ENCODE peak calls at places on chromosomes 3 and 15, in eight cellular contexts. One of them, this sample, is unnamed.
A peak's percentile ranks its signal among the peaks of the same experiment; 100 is the strongest.

GRCh38 chr3:172087198-172087597 is 47.8 kb downstream of the FNDC3B start:
- DNase-seq in heart left ventricle: no peak
- DNase-seq in body of pancreas: no peak
- DNase-seq in suprapubic skin: no peak
- DNase-seq in sigmoid colon: no peak
- DNase-seq in testis: no peak
- DNase-seq in breast epithelium: no peak
- DNase-seq in tibial nerve: no peak
- DNase-seq in this sample: no peak

GRCh38 chr15:101135532-101136166 is 116.2 kb downstream of the CHSY1 start:
- DNase-seq in heart left ventricle: no peak
- DNase-seq in tibial nerve: no peak
- DNase-seq in breast epithelium: no peak
- DNase-seq in body of pancreas: no peak
- DNase-seq in sigmoid colon: no peak
- DNase-seq in suprapubic skin: no peak
- DNase-seq in testis: no peak
- DNase-seq in this sample: no peak

GRCh38 chr3:183819831-183820230 is 5.5 kb downstream of the MAP6D1 start:
- DNase-seq in heart left ventricle: no peak
- DNase-seq in testis: no peak
- DNase-seq in suprapubic skin: no peak
- DNase-seq in tibial nerve: no peak
- DNase-seq in breast epithelium: no peak
- DNase-seq in body of pancreas: no peak
- DNase-seq in sigmoid colon: no peak
- DNase-seq in this sample: no peak

GRCh38 chr15:25238126-25238525 is 200.7 kb downstream of the UBE3A start:
- DNase-seq in testis: no peak
- DNase-seq in body of pancreas: no peak
- DNase-seq in tibial nerve: no peak
- DNase-seq in sigmoid colon: peak; percentile 57
- DNase-seq in breast epithelium: no peak
- DNase-seq in suprapubic skin: no peak
- DNase-seq in heart left ventricle: peak; percentile 13
- DNase-seq in this sample: no peak

GRCh38 chr3:53809764-53810400 is 36.3 kb downstream of the CHDH start:
- DNase-seq in testis: peak; percentile 5
- DNase-seq in breast epithelium: no peak
- DNase-seq in heart left ventricle: no peak
- DNase-seq in body of pancreas: no peak
- DNase-seq in tibial nerve: no peak
- DNase-seq in suprapubic skin: no peak
- DNase-seq in sigmoid colon: no peak
- DNase-seq in this sample: no peak

GRCh38 chr15:59814409-59814808 is 125.3 kb upstream of the BNIP2 start:
- DNase-seq in tibial nerve: no peak
- DNase-seq in heart left ventricle: no peak
- DNase-seq in sigmoid colon: no peak
- DNase-seq in suprapubic skin: no peak
- DNase-seq in testis: no peak
- DNase-seq in body of pancreas: no peak
- DNase-seq in breast epithelium: no peak
- DNase-seq in this sample: no peak

GRCh38 chr3:99504258-99504657 is 134.1 kb upstream of the COL8A1 start:
- DNase-seq in tibial nerve: no peak
- DNase-seq in testis: no peak
- DNase-seq in suprapubic skin: no peak
- DNase-seq in sigmoid colon: no peak
- DNase-seq in body of pancreas: no peak
- DNase-seq in breast epithelium: no peak
- DNase-seq in heart left ventricle: no peak
- DNase-seq in this sample: no peak

GRCh38 chr3:126927846-126928245 is 55.1 kb upstream of the PLXNA1 start:
- DNase-seq in tibial nerve: no peak
- DNase-seq in heart left ventricle: no peak
- DNase-seq in suprapubic skin: no peak
- DNase-seq in testis: no peak
- DNase-seq in sigmoid colon: peak; percentile 27
- DNase-seq in body of pancreas: no peak
- DNase-seq in breast epithelium: no peak
- DNase-seq in this sample: no peak

GRCh38 chr15:41977757-41978369 is 5.5 kb upstream of the EHD4 start:
- DNase-seq in testis: no peak
- DNase-seq in suprapubic skin: no peak
- DNase-seq in tibial nerve: no peak
- DNase-seq in breast epithelium: no peak
- DNase-seq in heart left ventricle: no peak
- DNase-seq in body of pancreas: no peak
- DNase-seq in sigmoid colon: no peak
- DNase-seq in this sample: no peak

GRCh38 chr3:148146947-148147346 is 550.8 kb upstream of the AGTR1 start:
- DNase-seq in tibial nerve: no peak
- DNase-seq in testis: no peak
- DNase-seq in body of pancreas: no peak
- DNase-seq in heart left ventricle: no peak
- DNase-seq in breast epithelium: no peak
- DNase-seq in suprapubic skin: no peak
- DNase-seq in sigmoid colon: no peak
- DNase-seq in this sample: no peak

GRCh38 chr15:53037904-53038303 is 247.8 kb upstream of the ONECUT1 start:
- DNase-seq in breast epithelium: no peak
- DNase-seq in sigmoid colon: no peak
- DNase-seq in body of pancreas: no peak
- DNase-seq in testis: no peak
- DNase-seq in heart left ventricle: no peak
- DNase-seq in suprapubic skin: no peak
- DNase-seq in tibial nerve: no peak
- DNase-seq in this sample: no peak

GRCh38 chr3:53382106-53382505 is 34.8 kb upstream of the DCP1A start:
- DNase-seq in breast epithelium: no peak
- DNase-seq in suprapubic skin: no peak
- DNase-seq in heart left ventricle: no peak
- DNase-seq in body of pancreas: no peak
- DNase-seq in testis: no peak
- DNase-seq in sigmoid colon: no peak
- DNase-seq in tibial nerve: no peak
- DNase-seq in this sample: no peak

GRCh38 chr15:23857028-23857641 is 170.0 kb upstream of the NDN start:
- DNase-seq in testis: peak; percentile 83
- DNase-seq in suprapubic skin: no peak
- DNase-seq in body of pancreas: peak; percentile 67
- DNase-seq in tibial nerve: no peak
- DNase-seq in breast epithelium: no peak
- DNase-seq in heart left ventricle: no peak
- DNase-seq in sigmoid colon: no peak
- DNase-seq in this sample: peak; percentile 56

GRCh38 chr15:28118531-28118930 is 19.4 kb upstream of the OCA2 start:
- DNase-seq in breast epithelium: no peak
- DNase-seq in body of pancreas: no peak
- DNase-seq in testis: no peak
- DNase-seq in suprapubic skin: no peak
- DNase-seq in sigmoid colon: no peak
- DNase-seq in heart left ventricle: no peak
- DNase-seq in tibial nerve: no peak
- DNase-seq in this sample: no peak
- H3K36me3 ChIP-seq in breast epithelium: no peaks in the 10 kb centered on the region
- H3K36me3 ChIP-seq in body of pancreas: peaks cover 13% of the 10 kb centered on the region
- H3K36me3 ChIP-seq in testis: no peaks in the 10 kb centered on the region
- H3K36me3 ChIP-seq in suprapubic skin: peaks cover 86% of the 10 kb centered on the region
- H3K36me3 ChIP-seq in sigmoid colon: peaks cover 55% of the 10 kb centered on the region
- H3K36me3 ChIP-seq in heart left ventricle: no peaks in the 10 kb centered on the region
- H3K36me3 ChIP-seq in tibial nerve: peaks cover under 1% of the 10 kb centered on the region
- H3K36me3 ChIP-seq in this sample: peaks cover 99% of the 10 kb centered on the region

GRCh38 chr15:68229386-68230156 is at the start of gene CLN6:
- DNase-seq in sigmoid colon: peak; percentile 90
- DNase-seq in body of pancreas: peak; percentile 86
- DNase-seq in testis: peak; percentile 87
- DNase-seq in tibial nerve: peak; percentile 63
- DNase-seq in breast epithelium: peak; percentile 60
- DNase-seq in heart left ventricle: peak; percentile 85
- DNase-seq in suprapubic skin: peak; percentile 88
- DNase-seq in this sample: peak; percentile 84
- TF ChIP-seq POLR2A in sigmoid colon: no peak
- TF ChIP-seq POLR2A in body of pancreas: peak; percentile 50
- TF ChIP-seq POLR2A in testis: no peak
- TF ChIP-seq POLR2A in tibial nerve: peak; percentile 6
- TF ChIP-seq POLR2A in breast epithelium: no peak
- TF ChIP-seq POLR2A in heart left ventricle: no peak
- TF ChIP-seq POLR2A in suprapubic skin: no peak
- TF ChIP-seq POLR2A in this sample: no peak

GRCh38 chr3:128804817-128805166 is 74.6 kb upstream of the ACAD9 start:
- DNase-seq in testis: no peak
- DNase-seq in breast epithelium: no peak
- DNase-seq in heart left ventricle: no peak
- DNase-seq in tibial nerve: no peak
- DNase-seq in suprapubic skin: no peak
- DNase-seq in body of pancreas: no peak
- DNase-seq in sigmoid colon: no peak
- DNase-seq in this sample: no peak

GRCh38 chr3:128808672-128809071 is 70.7 kb upstream of the ACAD9 start:
- DNase-seq in heart left ventricle: no peak
- DNase-seq in breast epithelium: peak; percentile 30
- DNase-seq in testis: no peak
- DNase-seq in suprapubic skin: no peak
- DNase-seq in tibial nerve: no peak
- DNase-seq in sigmoid colon: no peak
- DNase-seq in body of pancreas: no peak
- DNase-seq in this sample: no peak

GRCh38 chr3:128806588-128806987 is 72.8 kb upstream of the ACAD9 start:
- DNase-seq in tibial nerve: no peak
- DNase-seq in testis: no peak
- DNase-seq in breast epithelium: no peak
- DNase-seq in suprapubic skin: no peak
- DNase-seq in sigmoid colon: no peak
- DNase-seq in heart left ventricle: no peak
- DNase-seq in body of pancreas: no peak
- DNase-seq in this sample: no peak

GRCh38 chr3:128805771-128806170 is 73.6 kb upstream of the ACAD9 start:
- DNase-seq in breast epithelium: no peak
- DNase-seq in sigmoid colon: no peak
- DNase-seq in tibial nerve: no peak
- DNase-seq in body of pancreas: no peak
- DNase-seq in heart left ventricle: no peak
- DNase-seq in suprapubic skin: no peak
- DNase-seq in testis: no peak
- DNase-seq in this sample: no peak

GRCh38 chr3:128807186-128807830 is 72.1 kb upstream of the ACAD9 start:
- DNase-seq in heart left ventricle: no peak
- DNase-seq in breast epithelium: no peak
- DNase-seq in testis: no peak
- DNase-seq in sigmoid colon: no peak
- DNase-seq in suprapubic skin: no peak
- DNase-seq in tibial nerve: no peak
- DNase-seq in body of pancreas: no peak
- DNase-seq in this sample: no peak
- H3K36me3 ChIP-seq in heart left ventricle: no peaks in the 10 kb centered on the region
- H3K36me3 ChIP-seq in breast epithelium: no peaks in the 10 kb centered on the region
- H3K36me3 ChIP-seq in testis: no peaks in the 10 kb centered on the region
- H3K36me3 ChIP-seq in sigmoid colon: peaks cover 36% of the 10 kb centered on the region
- H3K36me3 ChIP-seq in suprapubic skin: peaks cover 52% of the 10 kb centered on the region
- H3K36me3 ChIP-seq in tibial nerve: no peaks in the 10 kb centered on the region
- H3K36me3 ChIP-seq in body of pancreas: peaks cover 12% of the 10 kb centered on the region
- H3K36me3 ChIP-seq in this sample: peaks cover 28% of the 10 kb centered on the region

DNA sequence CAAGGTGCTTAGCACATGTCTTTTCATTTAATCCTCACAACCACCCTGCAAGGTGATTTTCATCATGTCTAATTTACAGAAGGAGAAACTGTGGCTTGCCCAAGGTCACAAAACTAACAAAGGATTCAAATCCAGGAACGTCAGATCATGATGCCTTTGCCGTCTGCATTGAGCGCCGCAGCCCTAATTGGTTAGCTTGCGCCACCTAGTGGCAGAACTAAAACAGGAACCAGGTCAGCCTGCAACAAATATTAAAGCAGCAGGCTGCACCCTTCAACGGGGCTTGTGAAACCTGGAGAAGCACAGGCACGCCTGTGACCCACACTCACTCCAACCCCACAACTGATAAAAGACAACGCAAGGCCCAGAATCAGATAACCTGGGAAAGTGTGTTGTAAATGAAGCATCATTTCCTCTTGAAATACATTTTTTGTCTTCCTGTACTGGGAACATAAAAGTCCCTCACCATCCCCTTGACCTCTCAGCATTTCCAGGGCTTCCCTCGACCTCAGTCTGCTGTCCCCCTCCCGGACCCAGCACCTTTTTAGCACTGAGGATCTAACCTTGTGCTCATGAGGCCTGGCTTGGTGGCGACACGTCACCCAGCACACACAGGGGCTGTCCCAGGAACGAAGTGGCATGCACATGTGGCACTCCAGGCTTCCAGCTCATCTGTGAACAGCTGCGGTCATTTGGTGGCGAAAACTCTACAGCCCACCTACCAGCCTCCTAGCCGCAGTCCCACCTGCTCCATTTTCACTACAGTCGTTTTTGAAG is 17.3 kb downstream of the DPH3 start:
- DNase-seq in heart left ventricle: peak; percentile 86
- DNase-seq in body of pancreas: peak; percentile 83
- DNase-seq in breast epithelium: peak; percentile 74
- DNase-seq in testis: peak; percentile 93
- DNase-seq in tibial nerve: peak; percentile 81
- DNase-seq in suprapubic skin: peak; percentile 87
- DNase-seq in sigmoid colon: peak; percentile 87
- DNase-seq in this sample: peak; percentile 85
- TF ChIP-seq POLR2A in heart left ventricle: no peak
- TF ChIP-seq POLR2A in body of pancreas: no peak
- TF ChIP-seq POLR2A in breast epithelium: no peak
- TF ChIP-seq POLR2A in testis: no peak
- TF ChIP-seq POLR2A in tibial nerve: no peak
- TF ChIP-seq POLR2A in suprapubic skin: no peak
- TF ChIP-seq POLR2A in sigmoid colon: no peak
- TF ChIP-seq POLR2A in this sample: no peak

GRCh38 chr3:193620055-193620454 is 27.0 kb downstream of the OPA1 start:
- DNase-seq in breast epithelium: no peak
- DNase-seq in suprapubic skin: no peak
- DNase-seq in sigmoid colon: no peak
- DNase-seq in body of pancreas: no peak
- DNase-seq in heart left ventricle: no peak
- DNase-seq in tibial nerve: no peak
- DNase-seq in testis: no peak
- DNase-seq in this sample: no peak
- H3K36me3 ChIP-seq in breast epithelium: peaks cover 6% of the 10 kb centered on the region
- H3K36me3 ChIP-seq in suprapubic skin: peaks cover 43% of the 10 kb centered on the region
- H3K36me3 ChIP-seq in sigmoid colon: peaks cover 15% of the 10 kb centered on the region
- H3K36me3 ChIP-seq in body of pancreas: peaks cover 4% of the 10 kb centered on the region
- H3K36me3 ChIP-seq in heart left ventricle: no peaks in the 10 kb centered on the region
- H3K36me3 ChIP-seq in tibial nerve: no peaks in the 10 kb centered on the region
- H3K36me3 ChIP-seq in testis: no peaks in the 10 kb centered on the region
- H3K36me3 ChIP-seq in this sample: peaks cover 74% of the 10 kb centered on the region

This sample was measured in stomach.